ENCODE peak calls at places on chromosome 14, in seven cellular contexts. F is HCT116, B is H1, L is HepG2, X is SK-N-SH, W is K562, J is GM12878. K is an unnamed sample.

GRCh38 chr14:62599616-62600385 is 445.5 kb downstream of the KCNH5 start:
- DNase-seq in X (no peak), W (no peak), J (no peak), B (no peak), F (no peak), L (no peak), K (no peak)

GRCh38 chr14:73755434-73756014 is 41.3 kb upstream of the PNMA1 start:
- DNase-seq in X (no peak), L (no peak), J (no peak), W (peak; percentile 34), F (no peak), B (no peak), K (peak; percentile 63)

GRCh38 chr14:53249059-53249458 is 95.9 kb upstream of the DDHD1 start:
- DNase-seq in W (no peak), X (no peak), B (no peak), J (no peak), F (no peak), L (no peak), K (no peak)

GRCh38 chr14:94337274-94337673 is 14.1 kb upstream of the SERPINA6 start:
- DNase-seq in B (no peak), X (no peak), F (peak; percentile 50), L (no peak), J (no peak), W (no peak), K (peak; percentile 75)

GRCh38 chr14:87489196-87489819 is 503.7 kb downstream of the GALC start:
- DNase-seq in J (no peak), F (no peak), X (no peak), L (no peak), B (no peak), W (no peak), K (no peak)

GRCh38 chr14:52068741-52069616 is at the start of gene NID2:
- DNase-seq in B (peak; percentile 92), F (no peak), J (no peak), X (peak; percentile 98), W (peak; percentile 33), L (peak; percentile 20), K (no peak)

GRCh38 chr14:104563742-104564615 is 15.6 kb upstream of the C14orf180 start:
- DNase-seq in B (peak; percentile 96), X (peak; percentile 98), F (peak; percentile 51), W (peak; percentile 78), J (no peak), L (peak; percentile 18), K (peak; percentile 72)

GRCh38 chr14:103460415-103460814 is 62.2 kb downstream of the CKB start:
- DNase-seq in J (no peak), W (no peak), X (no peak), B (no peak), F (no peak), L (no peak), K (no peak)

GRCh38 chr14:82999802-83000201 is 1466.1 kb upstream of the SEL1L start:
- DNase-seq in B (no peak), J (no peak), X (no peak), L (no peak), W (no peak), F (no peak), K (peak; percentile 37)

GRCh38 chr14:101061411-101062064 is 158.0 kb upstream of the RTL1 start:
- DNase-seq in X (no peak), L (no peak), J (no peak), B (no peak), W (no peak), F (no peak), K (no peak)

GRCh38 chr14:92412912-92413311 is 89.9 kb downstream of the SLC24A4 start:
- DNase-seq in B (no peak), X (no peak), L (no peak), J (no peak), W (no peak), F (no peak), K (no peak)

GRCh38 chr14:85574849-85575616 is 45.1 kb downstream of the FLRT2 start:
- DNase-seq in B (no peak), J (no peak), W (no peak), F (no peak), X (no peak), L (no peak), K (no peak)

GRCh38 chr14:85122690-85123089 is 407.3 kb upstream of the FLRT2 start:
- DNase-seq in X (no peak), F (no peak), L (no peak), B (no peak), J (no peak), W (no peak), K (no peak)

GRCh38 chr14:80055912-80056801 is 155.1 kb downstream of the DIO2 start:
- DNase-seq in F (no peak), W (no peak), X (peak; percentile 23), B (peak; percentile 58), L (peak; percentile 16), J (no peak), K (peak; percentile 82)

GRCh38 chr14:77475432-77476115 is 17.7 kb downstream of the AHSA1 start:
- DNase-seq in J (no peak), B (no peak), F (no peak), W (no peak), L (no peak), X (no peak), K (no peak)

GRCh38 chr14:104603623-104604401 is 760 bp downstream of the TMEM179 start:
- DNase-seq in B (no peak), L (no peak), J (no peak), F (no peak), X (peak; percentile 79), W (no peak), K (no peak)

GRCh38 chr14:51539571-51540037 is 112.1 kb upstream of the FRMD6 start:
- DNase-seq in B (no peak), J (no peak), X (no peak), W (no peak), F (no peak), L (no peak), K (no peak)

GRCh38 chr14:78253986-78254385 is 83.8 kb downstream of the NRXN3 start:
- DNase-seq in L (no peak), J (no peak), F (no peak), W (no peak), B (no peak), X (no peak), K (no peak)

GRCh38 chr14:21795456-21795855 is 121.8 kb upstream of the OR4E1 start:
- DNase-seq in J (no peak), F (no peak), X (no peak), W (no peak), L (no peak), B (no peak), K (no peak)

GRCh38 chr14:21802441-21802840 is 128.8 kb upstream of the OR4E1 start:
- DNase-seq in B (no peak), W (no peak), L (no peak), F (no peak), J (no peak), X (no peak), K (no peak)

GRCh38 chr14:21791749-21792148 is 118.1 kb upstream of the OR4E1 start:
- DNase-seq in J (no peak), X (no peak), W (no peak), B (no peak), L (no peak), F (no peak), K (no peak)

DNA sequence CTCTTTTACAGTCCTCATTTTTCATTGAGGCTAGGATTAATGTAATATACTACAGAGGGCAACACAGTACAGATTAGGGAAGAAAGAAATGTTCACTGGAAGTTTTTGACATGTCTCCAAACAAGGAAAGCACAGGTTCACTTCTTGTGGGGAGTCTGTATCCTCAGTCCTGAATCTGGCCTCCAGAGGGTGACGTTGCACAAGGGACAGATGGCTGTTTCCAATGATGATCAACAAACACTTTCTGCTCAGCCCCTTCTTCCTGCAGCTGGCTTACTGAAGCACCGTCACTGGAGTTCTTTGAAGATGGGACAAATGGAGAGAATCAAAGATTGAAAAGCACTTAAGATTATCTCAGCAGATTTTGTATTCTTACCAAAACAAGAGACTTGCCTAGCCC is 123.3 kb upstream of the OR4E1 start:
- DNase-seq in F (no peak), B (no peak), W (no peak), J (no peak), X (no peak), L (no peak), K (no peak)
- TF ChIP-seq JUND in F (no peak), B (no peak), W (no peak), J (no peak), X (no peak), L (no peak), K (no peak)

GRCh38 chr14:35988550-35988949 is 162.4 kb downstream of the BRMS1L start:
- DNase-seq in F (no peak), L (no peak), B (no peak), X (no peak), J (no peak), W (no peak), K (no peak)

GRCh38 chr14:35988972-35989690 is 163.0 kb downstream of the BRMS1L start:
- DNase-seq in B (no peak), X (no peak), L (no peak), J (no peak), F (no peak), W (no peak), K (no peak)

GRCh38 chr14:35989736-35990135 is 163.6 kb downstream of the BRMS1L start:
- DNase-seq in F (no peak), X (no peak), J (no peak), W (no peak), B (no peak), L (no peak), K (no peak)

GRCh38 chr14:35986219-35986573 is 160.1 kb downstream of the BRMS1L start:
- DNase-seq in J (peak; percentile 48), B (no peak), X (no peak), W (no peak), F (no peak), L (no peak), K (no peak)

DNA sequence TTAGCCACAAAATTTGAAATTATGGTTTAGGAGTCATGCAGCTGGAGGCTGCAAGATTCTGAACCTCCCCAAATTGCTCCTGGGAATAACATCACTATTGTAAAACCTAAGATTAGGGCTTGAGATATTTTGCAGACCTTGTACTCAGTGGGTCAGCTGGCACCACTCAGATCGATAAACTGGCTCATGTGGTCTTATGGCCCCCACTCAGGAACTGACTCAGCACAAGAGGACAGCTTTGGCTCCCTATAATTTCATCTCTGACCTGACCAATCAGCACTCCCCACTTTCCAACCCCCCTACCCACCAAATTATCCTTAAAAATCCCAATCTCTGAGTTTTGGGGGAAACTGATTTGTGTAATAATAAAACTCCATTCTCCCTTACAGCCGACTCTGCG is 161.6 kb downstream of the BRMS1L start:
- DNase-seq in J (no peak), B (no peak), W (no peak), F (no peak), L (no peak), X (no peak), K (no peak)
- TF ChIP-seq JUND in J (no peak), B (no peak), W (no peak), F (no peak), L (no peak), X (no peak), K (no peak)

DNA sequence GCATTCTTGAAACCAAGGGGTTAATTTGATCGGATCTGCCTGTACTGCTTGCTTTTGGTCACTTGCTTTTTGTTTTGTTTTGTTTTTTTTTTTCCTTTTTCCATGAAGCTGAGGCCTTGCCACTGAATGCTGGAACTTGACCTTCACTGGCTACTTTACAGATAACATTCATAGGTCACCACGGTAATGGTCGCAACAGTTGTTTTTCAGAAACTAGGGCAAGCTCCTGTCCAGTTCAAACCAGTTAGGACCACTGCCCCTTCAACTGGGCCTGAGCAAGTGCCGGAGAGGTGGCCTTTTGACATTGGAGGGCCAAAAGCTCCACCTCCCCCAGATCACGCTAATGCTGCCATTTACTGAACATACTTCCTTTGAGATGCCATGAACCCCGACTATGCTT is 147.6 kb downstream of the FOXN3 start:
- DNase-seq in W (no peak), X (no peak), F (no peak), J (no peak), L (peak; percentile 49), B (no peak), K (no peak)
- TF ChIP-seq JUND in W (no peak), X (no peak), F (no peak), J (no peak), L (no peak), B (no peak), K (no peak)

GRCh38 chr14:70649803-70650202 is 8.1 kb downstream of the TTC9 start:
- DNase-seq in W (no peak), B (peak; percentile 20), X (no peak), J (no peak), F (no peak), L (no peak), K (no peak)
- TF ChIP-seq JUND in W (no peak), B (no peak), X (no peak), J (no peak), F (no peak), L (no peak), K (no peak)

K was measured in T47D.